ENCODE peak calls at places on chromosomes 6 and 20, in seven cellular contexts. One of them, this sample, is unnamed.

GRCh38 chr6:34487536-34487935 is 21.7 kb downstream of the PACSIN1 start:
- DNase-seq in ELR: no peak
- DNase-seq in AG08395: no peak
- DNase-seq in neuronal stem cell: no peak
- DNase-seq in iris pigment epithelial cell: no peak
- DNase-seq in NCI-H1092 treated with DMSO at 0.1 percent for 48 hours: no peak
- DNase-seq in lower lobe of right lung: no peak
- DNase-seq in this sample: no peak

GRCh38 chr20:34049897-34050695 is 56.4 kb downstream of the RALY start:
- DNase-seq in ELR: no peak
- DNase-seq in AG08395: no peak
- DNase-seq in neuronal stem cell: no peak
- DNase-seq in iris pigment epithelial cell: no peak
- DNase-seq in NCI-H1092 treated with DMSO at 0.1 percent for 48 hours: no peak
- DNase-seq in lower lobe of right lung: no peak
- DNase-seq in this sample: no peak

GRCh38 chr20:44496976-44497375 is 21.3 kb downstream of the TTPAL start:
- DNase-seq in ELR: peak; percentile 100
- DNase-seq in AG08395: peak; percentile 55
- DNase-seq in neuronal stem cell: no peak
- DNase-seq in iris pigment epithelial cell: peak; percentile 93
- DNase-seq in NCI-H1092 treated with DMSO at 0.1 percent for 48 hours: no peak
- DNase-seq in lower lobe of right lung: no peak
- DNase-seq in this sample: peak; percentile 96

GRCh38 chr6:140217283-140217682 is 842.8 kb upstream of the CITED2 start:
- DNase-seq in ELR: no peak
- DNase-seq in AG08395: no peak
- DNase-seq in neuronal stem cell: no peak
- DNase-seq in iris pigment epithelial cell: no peak
- DNase-seq in NCI-H1092 treated with DMSO at 0.1 percent for 48 hours: no peak
- DNase-seq in lower lobe of right lung: no peak
- DNase-seq in this sample: no peak

GRCh38 chr6:3052481-3053230 is 15.6 kb upstream of the RIPK1 start:
- DNase-seq in ELR: peak; percentile 19
- DNase-seq in AG08395: no peak
- DNase-seq in neuronal stem cell: no peak
- DNase-seq in iris pigment epithelial cell: no peak
- DNase-seq in NCI-H1092 treated with DMSO at 0.1 percent for 48 hours: no peak
- DNase-seq in lower lobe of right lung: no peak
- DNase-seq in this sample: no peak

GRCh38 chr6:123223461-123223860 is 227.4 kb downstream of the CLVS2 start:
- DNase-seq in ELR: no peak
- DNase-seq in AG08395: no peak
- DNase-seq in neuronal stem cell: no peak
- DNase-seq in iris pigment epithelial cell: no peak
- DNase-seq in NCI-H1092 treated with DMSO at 0.1 percent for 48 hours: no peak
- DNase-seq in lower lobe of right lung: no peak
- DNase-seq in this sample: no peak

GRCh38 chr6:53928641-53929339 is 134.0 kb downstream of the LRRC1 start:
- DNase-seq in ELR: no peak
- DNase-seq in AG08395: no peak
- DNase-seq in neuronal stem cell: no peak
- DNase-seq in iris pigment epithelial cell: peak; percentile 25
- DNase-seq in NCI-H1092 treated with DMSO at 0.1 percent for 48 hours: no peak
- DNase-seq in lower lobe of right lung: no peak
- DNase-seq in this sample: peak; percentile 25

GRCh38 chr6:108677894-108678293 is 117.2 kb downstream of the FOXO3 start:
- DNase-seq in ELR: no peak
- DNase-seq in AG08395: no peak
- DNase-seq in neuronal stem cell: no peak
- DNase-seq in iris pigment epithelial cell: no peak
- DNase-seq in NCI-H1092 treated with DMSO at 0.1 percent for 48 hours: no peak
- DNase-seq in lower lobe of right lung: no peak
- DNase-seq in this sample: no peak

GRCh38 chr6:26576929-26577719 is 19.6 kb upstream of the ABT1 start:
- DNase-seq in ELR: peak; percentile 91
- DNase-seq in AG08395: no peak
- DNase-seq in neuronal stem cell: peak; percentile 63
- DNase-seq in iris pigment epithelial cell: peak; percentile 87
- DNase-seq in NCI-H1092 treated with DMSO at 0.1 percent for 48 hours: no peak
- DNase-seq in lower lobe of right lung: peak; percentile 65
- DNase-seq in this sample: peak; percentile 88

GRCh38 chr6:140252099-140252498 is 877.7 kb upstream of the CITED2 start:
- DNase-seq in ELR: no peak
- DNase-seq in AG08395: no peak
- DNase-seq in neuronal stem cell: no peak
- DNase-seq in iris pigment epithelial cell: peak; percentile 30
- DNase-seq in NCI-H1092 treated with DMSO at 0.1 percent for 48 hours: no peak
- DNase-seq in lower lobe of right lung: no peak
- DNase-seq in this sample: peak; percentile 5

GRCh38 chr6:166237611-166238010 is 70.0 kb upstream of the TBXT start:
- DNase-seq in ELR: no peak
- DNase-seq in AG08395: peak; percentile 7
- DNase-seq in neuronal stem cell: no peak
- DNase-seq in iris pigment epithelial cell: no peak
- DNase-seq in NCI-H1092 treated with DMSO at 0.1 percent for 48 hours: no peak
- DNase-seq in lower lobe of right lung: no peak
- DNase-seq in this sample: no peak

GRCh38 chr6:135036731-135037420 is 17.7 kb downstream of the HBS1L start:
- DNase-seq in ELR: no peak
- DNase-seq in AG08395: no peak
- DNase-seq in neuronal stem cell: no peak
- DNase-seq in iris pigment epithelial cell: no peak
- DNase-seq in NCI-H1092 treated with DMSO at 0.1 percent for 48 hours: no peak
- DNase-seq in lower lobe of right lung: no peak
- DNase-seq in this sample: no peak

GRCh38 chr6:31687860-31688693 is 7.2 kb upstream of the LY6G5C start:
- DNase-seq in ELR: no peak
- DNase-seq in AG08395: no peak
- DNase-seq in neuronal stem cell: no peak
- DNase-seq in iris pigment epithelial cell: no peak
- DNase-seq in NCI-H1092 treated with DMSO at 0.1 percent for 48 hours: no peak
- DNase-seq in lower lobe of right lung: no peak
- DNase-seq in this sample: no peak

GRCh38 chr20:1890469-1891262 is 4.5 kb upstream of the SIRPA start:
- DNase-seq in ELR: no peak
- DNase-seq in AG08395: no peak
- DNase-seq in neuronal stem cell: no peak
- DNase-seq in iris pigment epithelial cell: no peak
- DNase-seq in NCI-H1092 treated with DMSO at 0.1 percent for 48 hours: no peak
- DNase-seq in lower lobe of right lung: no peak
- DNase-seq in this sample: no peak

GRCh38 chr6:53588816-53589509 is 44.1 kb upstream of the GCLC start:
- DNase-seq in ELR: no peak
- DNase-seq in AG08395: no peak
- DNase-seq in neuronal stem cell: no peak
- DNase-seq in iris pigment epithelial cell: no peak
- DNase-seq in NCI-H1092 treated with DMSO at 0.1 percent for 48 hours: no peak
- DNase-seq in lower lobe of right lung: no peak
- DNase-seq in this sample: no peak

GRCh38 chr6:15066433-15067337 is 179.2 kb upstream of the JARID2 start:
- DNase-seq in ELR: peak; percentile 50
- DNase-seq in AG08395: peak; percentile 69
- DNase-seq in neuronal stem cell: no peak
- DNase-seq in iris pigment epithelial cell: peak; percentile 88
- DNase-seq in NCI-H1092 treated with DMSO at 0.1 percent for 48 hours: no peak
- DNase-seq in lower lobe of right lung: peak; percentile 63
- DNase-seq in this sample: peak; percentile 90

GRCh38 chr6:170301184-170301583 is 5.4 kb upstream of the FAM120B start:
- DNase-seq in ELR: no peak
- DNase-seq in AG08395: no peak
- DNase-seq in neuronal stem cell: no peak
- DNase-seq in iris pigment epithelial cell: no peak
- DNase-seq in NCI-H1092 treated with DMSO at 0.1 percent for 48 hours: no peak
- DNase-seq in lower lobe of right lung: no peak
- DNase-seq in this sample: no peak

GRCh38 chr6:35782424-35782823 is 1.6 kb downstream of the CLPSL1 start:
- DNase-seq in ELR: no peak
- DNase-seq in AG08395: no peak
- DNase-seq in neuronal stem cell: no peak
- DNase-seq in iris pigment epithelial cell: no peak
- DNase-seq in NCI-H1092 treated with DMSO at 0.1 percent for 48 hours: no peak
- DNase-seq in lower lobe of right lung: no peak
- DNase-seq in this sample: no peak

GRCh38 chr6:158595223-158595622 is 35.3 kb downstream of the TMEM181 start:
- DNase-seq in ELR: peak; percentile 46
- DNase-seq in AG08395: no peak
- DNase-seq in neuronal stem cell: no peak
- DNase-seq in iris pigment epithelial cell: no peak
- DNase-seq in NCI-H1092 treated with DMSO at 0.1 percent for 48 hours: no peak
- DNase-seq in lower lobe of right lung: no peak
- DNase-seq in this sample: no peak

GRCh38 chr6:68760941-68761676 is 126.0 kb downstream of the ADGRB3 start:
- DNase-seq in ELR: no peak
- DNase-seq in AG08395: no peak
- DNase-seq in neuronal stem cell: no peak
- DNase-seq in iris pigment epithelial cell: no peak
- DNase-seq in NCI-H1092 treated with DMSO at 0.1 percent for 48 hours: peak; percentile 76
- DNase-seq in lower lobe of right lung: no peak
- DNase-seq in this sample: no peak

GRCh38 chr6:14280006-14280510 is 162.5 kb downstream of the CD83 start:
- DNase-seq in ELR: no peak
- DNase-seq in AG08395: no peak
- DNase-seq in neuronal stem cell: no peak
- DNase-seq in iris pigment epithelial cell: no peak
- DNase-seq in NCI-H1092 treated with DMSO at 0.1 percent for 48 hours: no peak
- DNase-seq in lower lobe of right lung: no peak
- DNase-seq in this sample: no peak

GRCh38 chr6:28401172-28401571 is 1.6 kb upstream of the ZSCAN12 start:
- DNase-seq in ELR: peak; percentile 69
- DNase-seq in AG08395: no peak
- DNase-seq in neuronal stem cell: no peak
- DNase-seq in iris pigment epithelial cell: peak; percentile 73
- DNase-seq in NCI-H1092 treated with DMSO at 0.1 percent for 48 hours: no peak
- DNase-seq in lower lobe of right lung: no peak
- DNase-seq in this sample: peak; percentile 42

GRCh38 chr6:7827142-7827541 is 83.4 kb downstream of the TXNDC5 start:
- DNase-seq in ELR: no peak
- DNase-seq in AG08395: peak; percentile 56
- DNase-seq in neuronal stem cell: no peak
- DNase-seq in iris pigment epithelial cell: peak; percentile 50
- DNase-seq in NCI-H1092 treated with DMSO at 0.1 percent for 48 hours: no peak
- DNase-seq in lower lobe of right lung: no peak
- DNase-seq in this sample: peak; percentile 36

GRCh38 chr6:45922728-45923351 is 92.8 kb downstream of the CLIC5 start:
- DNase-seq in ELR: peak; percentile 79
- DNase-seq in AG08395: peak; percentile 87
- DNase-seq in neuronal stem cell: peak; percentile 59
- DNase-seq in iris pigment epithelial cell: peak; percentile 89
- DNase-seq in NCI-H1092 treated with DMSO at 0.1 percent for 48 hours: no peak
- DNase-seq in lower lobe of right lung: peak; percentile 66
- DNase-seq in this sample: peak; percentile 61

This sample was measured in IMR-90.